ENCODE peak calls at places on chromosomes 11 and 22, in five cellular contexts. One of them, this sample, is unnamed.

GRCh38 chr11:122681731-122682130 is 26.2 kb downstream of the UBASH3B start:
- DNase-seq in adrenal gland: no peak
- DNase-seq in breast epithelium: no peak
- DNase-seq in Peyer's patch: no peak
- DNase-seq in IMR-90: no peak
- DNase-seq in this sample: no peak

GRCh38 chr11:101862410-101863233 is 52.2 kb upstream of the CEP126 start:
- DNase-seq in adrenal gland: peak; percentile 24
- DNase-seq in breast epithelium: no peak
- DNase-seq in Peyer's patch: no peak
- DNase-seq in IMR-90: peak; percentile 79
- DNase-seq in this sample: no peak

GRCh38 chr22:37197451-37198289 is 9.6 kb upstream of the C1QTNF6 start:
- DNase-seq in adrenal gland: peak; percentile 95
- DNase-seq in breast epithelium: peak; percentile 77
- DNase-seq in Peyer's patch: no peak
- DNase-seq in IMR-90: peak; percentile 61
- DNase-seq in this sample: peak; percentile 89

GRCh38 chr11:6812391-6813005 is 13.0 kb upstream of the OR6A2 start:
- DNase-seq in adrenal gland: no peak
- DNase-seq in breast epithelium: no peak
- DNase-seq in Peyer's patch: no peak
- DNase-seq in IMR-90: peak; percentile 34
- DNase-seq in this sample: no peak

GRCh38 chr22:35227248-35227647 is 30.0 kb upstream of the HMGXB4 start:
- DNase-seq in adrenal gland: no peak
- DNase-seq in breast epithelium: no peak
- DNase-seq in Peyer's patch: no peak
- DNase-seq in IMR-90: no peak
- DNase-seq in this sample: no peak

GRCh38 chr11:64789331-64790204 is 11.2 kb upstream of the SF1 start:
- DNase-seq in adrenal gland: no peak
- DNase-seq in breast epithelium: no peak
- DNase-seq in Peyer's patch: no peak
- DNase-seq in IMR-90: no peak
- DNase-seq in this sample: no peak

GRCh38 chr11:66279092-66279797 is 1.3 kb downstream of the CNIH2 start:
- DNase-seq in adrenal gland: no peak
- DNase-seq in breast epithelium: no peak
- DNase-seq in Peyer's patch: no peak
- DNase-seq in IMR-90: no peak
- DNase-seq in this sample: no peak

GRCh38 chr11:77141034-77141433 is 13.0 kb downstream of the MYO7A start:
- DNase-seq in adrenal gland: no peak
- DNase-seq in breast epithelium: no peak
- DNase-seq in Peyer's patch: no peak
- DNase-seq in IMR-90: peak; percentile 91
- DNase-seq in this sample: no peak

GRCh38 chr11:75639752-75640151 is 29.1 kb downstream of the MAP6 start:
- DNase-seq in adrenal gland: peak; percentile 83
- DNase-seq in breast epithelium: peak; percentile 31
- DNase-seq in Peyer's patch: peak; percentile 29
- DNase-seq in IMR-90: peak; percentile 59
- DNase-seq in this sample: peak; percentile 18

GRCh38 chr11:105884436-105884835 is 137.6 kb downstream of the MSANTD4 start:
- DNase-seq in adrenal gland: no peak
- DNase-seq in breast epithelium: no peak
- DNase-seq in Peyer's patch: no peak
- DNase-seq in IMR-90: no peak
- DNase-seq in this sample: no peak

GRCh38 chr11:134037093-134037908 is 31.6 kb upstream of the JAM3 start:
- DNase-seq in adrenal gland: peak; percentile 79
- DNase-seq in breast epithelium: peak; percentile 54
- DNase-seq in Peyer's patch: peak; percentile 44
- DNase-seq in IMR-90: peak; percentile 59
- DNase-seq in this sample: no peak

GRCh38 chr11:121231576-121232278 is 60.8 kb upstream of the SC5D start:
- DNase-seq in adrenal gland: peak; percentile 66
- DNase-seq in breast epithelium: no peak
- DNase-seq in Peyer's patch: no peak
- DNase-seq in IMR-90: no peak
- DNase-seq in this sample: no peak

GRCh38 chr11:74024630-74025029 is 15.7 kb upstream of the UCP3 start:
- DNase-seq in adrenal gland: peak; percentile 67
- DNase-seq in breast epithelium: no peak
- DNase-seq in Peyer's patch: no peak
- DNase-seq in IMR-90: peak; percentile 92
- DNase-seq in this sample: no peak

GRCh38 chr22:25068701-25069100 is 116.2 kb downstream of the KIAA1671 start:
- DNase-seq in adrenal gland: no peak
- DNase-seq in breast epithelium: no peak
- DNase-seq in Peyer's patch: peak; percentile 26
- DNase-seq in IMR-90: no peak
- DNase-seq in this sample: no peak

GRCh38 chr11:3669742-3670183 is 1.4 kb downstream of the CHRNA10 start:
- DNase-seq in adrenal gland: no peak
- DNase-seq in breast epithelium: no peak
- DNase-seq in Peyer's patch: no peak
- DNase-seq in IMR-90: no peak
- DNase-seq in this sample: no peak

GRCh38 chr11:21810650-21811049 is 382.2 kb upstream of the ANO5 start:
- DNase-seq in adrenal gland: no peak
- DNase-seq in breast epithelium: no peak
- DNase-seq in Peyer's patch: no peak
- DNase-seq in IMR-90: no peak
- DNase-seq in this sample: no peak

GRCh38 chr11:69443138-69443967 is 38.1 kb upstream of the LINC01488 start:
- DNase-seq in adrenal gland: peak; percentile 91
- DNase-seq in breast epithelium: peak; percentile 71
- DNase-seq in Peyer's patch: peak; percentile 78
- DNase-seq in IMR-90: peak; percentile 94
- DNase-seq in this sample: peak; percentile 62

GRCh38 chr11:17561111-17561415 is 14.0 kb downstream of the OTOG start:
- DNase-seq in adrenal gland: no peak
- DNase-seq in breast epithelium: no peak
- DNase-seq in Peyer's patch: peak; percentile 6
- DNase-seq in IMR-90: no peak
- DNase-seq in this sample: no peak

GRCh38 chr22:32883131-32883530 is 81.6 kb downstream of the TIMP3 start:
- DNase-seq in adrenal gland: no peak
- DNase-seq in breast epithelium: no peak
- DNase-seq in Peyer's patch: no peak
- DNase-seq in IMR-90: no peak
- DNase-seq in this sample: no peak

DNA sequence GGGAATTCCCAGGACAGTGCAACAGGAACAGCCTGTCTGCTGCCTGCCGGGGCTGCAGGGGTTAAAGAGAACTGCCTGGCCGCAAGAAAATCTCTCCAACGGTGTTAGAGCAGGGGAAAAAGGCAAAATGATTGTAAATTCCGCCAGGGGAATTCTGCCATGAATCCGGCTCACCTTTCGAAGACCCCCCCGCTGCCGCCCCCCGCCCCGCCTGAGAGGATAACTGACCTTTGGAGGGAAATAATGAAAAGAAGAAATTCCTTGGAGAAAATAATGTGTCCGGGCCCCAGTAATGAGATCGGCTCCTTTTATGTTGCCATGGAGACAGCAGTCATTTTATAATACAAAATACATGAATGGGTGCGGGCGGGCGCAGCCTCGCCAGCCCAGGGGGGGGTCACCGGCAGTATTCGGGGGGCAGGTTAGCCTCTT is 228.3 kb downstream of the MN1 start:
- DNase-seq in adrenal gland: no peak
- DNase-seq in breast epithelium: no peak
- DNase-seq in Peyer's patch: no peak
- DNase-seq in IMR-90: no peak
- DNase-seq in this sample: no peak
- TF ChIP-seq CTCF in adrenal gland: no peak
- TF ChIP-seq CTCF in breast epithelium: no peak
- TF ChIP-seq CTCF in Peyer's patch: no peak
- TF ChIP-seq CTCF in IMR-90: no peak
- TF ChIP-seq CTCF in this sample: no peak

GRCh38 chr22:50700387-50701075 is 27.9 kb downstream of the SHANK3 start:
- DNase-seq in adrenal gland: no peak
- DNase-seq in breast epithelium: no peak
- DNase-seq in Peyer's patch: no peak
- DNase-seq in IMR-90: no peak
- DNase-seq in this sample: no peak
- H3K27ac ChIP-seq in adrenal gland: no peak overlapping the region
- H3K27ac ChIP-seq in breast epithelium: no peak overlapping the region
- H3K27ac ChIP-seq in Peyer's patch: no peak overlapping the region
- H3K27ac ChIP-seq in IMR-90: no peak overlapping the region
- H3K27ac ChIP-seq in this sample: no peak overlapping the region

DNA sequence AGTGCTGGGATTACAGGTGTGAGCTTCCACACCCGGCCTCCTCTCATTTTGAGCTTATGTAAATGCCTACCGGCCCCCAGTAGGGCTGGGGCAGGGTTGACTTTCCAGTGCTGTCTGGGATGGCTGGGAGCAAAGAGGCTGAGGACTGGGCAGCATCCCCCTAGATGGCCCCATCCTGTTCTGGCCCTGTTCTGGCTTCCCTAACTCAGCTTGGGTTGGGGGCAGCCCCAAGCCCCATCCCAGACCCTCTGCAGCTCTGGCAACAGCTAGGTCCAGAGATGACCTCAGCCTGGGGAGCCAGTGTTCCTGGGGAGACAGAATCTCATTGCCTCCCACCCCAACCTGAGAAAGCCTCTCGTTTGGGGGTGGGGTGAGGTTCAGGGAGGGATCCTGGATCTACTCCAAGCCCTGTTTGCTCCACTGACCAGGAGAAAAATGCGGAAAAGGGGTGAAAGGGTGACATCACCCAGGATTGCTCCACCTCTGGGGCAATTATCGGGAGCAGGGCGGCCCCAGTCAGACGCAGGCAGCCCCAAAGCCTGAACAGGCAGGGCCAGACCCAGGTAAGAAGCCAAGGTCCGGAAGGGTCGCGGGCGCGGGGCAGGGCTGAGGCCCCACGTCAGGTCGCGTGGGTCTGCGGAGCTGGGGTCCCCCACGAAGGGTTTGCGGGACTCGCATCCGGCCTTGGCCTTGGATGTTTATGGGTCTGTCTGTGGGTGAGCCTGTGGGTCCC is at the start of gene PNPLA2:
- DNase-seq in adrenal gland: peak; percentile 68
- DNase-seq in breast epithelium: peak; percentile 81
- DNase-seq in Peyer's patch: no peak
- DNase-seq in IMR-90: no peak
- DNase-seq in this sample: no peak
- TF ChIP-seq POLR2A in adrenal gland: peak; percentile 15
- TF ChIP-seq POLR2A in breast epithelium: peak; percentile 28
- TF ChIP-seq POLR2A in Peyer's patch: peak; percentile 88
- TF ChIP-seq POLR2A in IMR-90: no peak
- TF ChIP-seq POLR2A in this sample: no peak

DNA sequence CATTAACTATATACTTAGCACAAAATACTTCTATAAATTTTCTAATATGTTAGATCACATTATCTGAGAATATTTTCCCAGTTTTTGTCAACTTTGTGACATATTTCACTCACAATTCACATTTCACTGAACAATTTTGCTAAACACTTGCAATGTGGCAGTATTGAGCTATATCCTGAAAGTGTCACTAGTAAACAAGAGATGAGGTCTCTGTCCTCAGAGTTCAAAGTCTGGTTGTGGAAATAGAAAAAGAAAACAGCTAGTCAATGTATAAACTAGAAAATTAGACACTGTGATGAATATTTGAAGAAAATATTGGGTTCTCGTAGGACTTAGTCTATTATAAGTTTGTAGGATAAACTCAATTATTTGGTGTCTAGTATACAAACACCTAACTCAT is 87.4 kb upstream of the CHORDC1 start:
- DNase-seq in adrenal gland: no peak
- DNase-seq in breast epithelium: no peak
- DNase-seq in Peyer's patch: no peak
- DNase-seq in IMR-90: no peak
- DNase-seq in this sample: no peak
- TF ChIP-seq CTCF in adrenal gland: no peak
- TF ChIP-seq CTCF in breast epithelium: no peak
- TF ChIP-seq CTCF in Peyer's patch: no peak
- TF ChIP-seq CTCF in IMR-90: no peak
- TF ChIP-seq CTCF in this sample: no peak

GRCh38 chr11:108235633-108236032 is 12.8 kb downstream of the ATM start:
- DNase-seq in adrenal gland: no peak
- DNase-seq in breast epithelium: no peak
- DNase-seq in Peyer's patch: no peak
- DNase-seq in IMR-90: no peak
- DNase-seq in this sample: no peak
- H3K27ac ChIP-seq in adrenal gland: no peak overlapping the region
- H3K27ac ChIP-seq in breast epithelium: no peak overlapping the region
- H3K27ac ChIP-seq in Peyer's patch: peak overlapping the region; percentile 51
- H3K27ac ChIP-seq in IMR-90: no peak overlapping the region
- H3K27ac ChIP-seq in this sample: no peak overlapping the region

GRCh38 chr11:36394056-36394455 is 98.0 kb downstream of the PRR5L start:
- DNase-seq in adrenal gland: no peak
- DNase-seq in breast epithelium: no peak
- DNase-seq in Peyer's patch: no peak
- DNase-seq in IMR-90: no peak
- DNase-seq in this sample: no peak
- TF ChIP-seq POLR2A in adrenal gland: no peak
- TF ChIP-seq POLR2A in breast epithelium: no peak
- TF ChIP-seq POLR2A in Peyer's patch: no peak
- TF ChIP-seq POLR2A in IMR-90: no peak
- TF ChIP-seq POLR2A in this sample: no peak

GRCh38 chr22:23132376-23133091 is 9.3 kb downstream of the RSPH14 start:
- DNase-seq in adrenal gland: no peak
- DNase-seq in breast epithelium: no peak
- DNase-seq in Peyer's patch: no peak
- DNase-seq in IMR-90: no peak
- DNase-seq in this sample: no peak

GRCh38 chr22:23137468-23137867 is 4.3 kb downstream of the RSPH14 start:
- DNase-seq in adrenal gland: no peak
- DNase-seq in breast epithelium: no peak
- DNase-seq in Peyer's patch: no peak
- DNase-seq in IMR-90: no peak
- DNase-seq in this sample: no peak

GRCh38 chr22:23130697-23131096 is 11.1 kb downstream of the RSPH14 start:
- DNase-seq in adrenal gland: no peak
- DNase-seq in breast epithelium: no peak
- DNase-seq in Peyer's patch: no peak
- DNase-seq in IMR-90: no peak
- DNase-seq in this sample: no peak

GRCh38 chr22:23131931-23132330 is 9.9 kb downstream of the RSPH14 start:
- DNase-seq in adrenal gland: no peak
- DNase-seq in breast epithelium: no peak
- DNase-seq in Peyer's patch: no peak
- DNase-seq in IMR-90: no peak
- DNase-seq in this sample: no peak

DNA sequence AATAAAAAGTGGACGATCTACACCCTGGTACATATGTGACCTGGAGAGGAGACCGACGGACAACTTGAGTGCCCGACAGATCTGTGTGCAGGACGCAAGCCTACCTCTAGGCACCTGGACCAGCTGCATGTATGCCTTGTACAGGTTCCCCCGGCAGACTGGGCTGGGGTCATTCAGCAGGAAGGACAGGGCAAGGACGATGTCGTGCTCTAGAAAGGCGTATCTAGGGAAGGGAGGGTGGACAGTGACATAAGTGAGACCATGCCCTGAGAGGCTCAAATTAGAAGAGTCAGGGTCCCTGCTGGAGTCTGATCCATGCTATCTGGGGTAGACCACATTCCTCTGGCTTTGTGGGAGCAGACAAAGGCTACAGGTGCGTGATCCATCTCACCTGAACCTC is 7.9 kb downstream of the RSPH14 start:
- DNase-seq in adrenal gland: no peak
- DNase-seq in breast epithelium: no peak
- DNase-seq in Peyer's patch: no peak
- DNase-seq in IMR-90: no peak
- DNase-seq in this sample: no peak
- TF ChIP-seq CTCF in adrenal gland: no peak
- TF ChIP-seq CTCF in breast epithelium: no peak
- TF ChIP-seq CTCF in Peyer's patch: no peak
- TF ChIP-seq CTCF in IMR-90: no peak
- TF ChIP-seq CTCF in this sample: no peak

This sample was measured in gastrocnemius medialis.